ENCODE peak calls at places on chromosomes 11 and 22, in six cellular contexts. Y is kidney tubule cell; F is epithelial cell of proximal tubule; V is SW 1271; T is stimulated activated CD4-positive, alpha-beta T cell treated with anti-CD3 and anti-CD28 coated beads, Interleukin-12 subunit alpha, Interleukin-12 subunit beta, amount 100 ng/mL, for 4 hours; W is fibroblast of mammary gland. I is an unnamed sample.

GRCh38 chr11:102313225-102313940 is 3.9 kb upstream of the BIRC3 start:
- DNase-seq in Y (peak; percentile 24), V (no peak), W (no peak), F (no peak), T (no peak), I (no peak)

GRCh38 chr11:2816941-2817421 is 68.6 kb downstream of the CDKN1C start:
- DNase-seq in Y (no peak), T (no peak), W (peak; percentile 71), V (no peak), F (no peak), I (no peak)

GRCh38 chr11:86395061-86395551 is 20.4 kb downstream of the CCDC81 start:
- DNase-seq in F (peak; percentile 10), Y (peak; percentile 71), W (peak; percentile 11), T (no peak), V (no peak), I (no peak)

GRCh38 chr11:9962722-9963121 is 298.8 kb downstream of the SWAP70 start:
- DNase-seq in F (no peak), V (no peak), W (no peak), T (no peak), Y (no peak), I (no peak)

GRCh38 chr11:134762248-134763029 is 350.4 kb upstream of the B3GAT1 start:
- DNase-seq in F (no peak), Y (peak; percentile 3), V (no peak), W (peak; percentile 16), T (no peak), I (no peak)

GRCh38 chr22:38243007-38243775 is 29.6 kb downstream of the TMEM184B start:
- DNase-seq in T (no peak), F (no peak), W (no peak), Y (no peak), V (no peak), I (no peak)

GRCh38 chr22:43892183-43892894 is 526 bp upstream of the PNPLA5 start:
- DNase-seq in Y (no peak), T (no peak), F (no peak), V (no peak), W (no peak), I (no peak)

GRCh38 chr11:102581091-102581490 is 44.0 kb downstream of the MMP20 start:
- DNase-seq in V (no peak), F (peak; percentile 63), Y (peak; percentile 88), T (no peak), W (no peak), I (peak; percentile 69)

GRCh38 chr11:296976-297665 is 2.2 kb downstream of the IFITM5 start:
- DNase-seq in T (no peak), W (peak; percentile 39), Y (no peak), F (no peak), V (no peak), I (no peak)